ENCODE peak calls at places on chromosomes 6 and 20, in eight cellular contexts. One of them, this sample, is unnamed.

GRCh38 chr6:128452713-128453112 is 67.7 kb downstream of the PTPRK start:
- DNase-seq in dorsolateral prefrontal cortex: no peak
- DNase-seq in heart left ventricle: no peak
- DNase-seq in A549: no peak
- DNase-seq in transverse colon: no peak
- DNase-seq in brain microvascular endothelial cell: no peak
- DNase-seq in vagina: no peak
- DNase-seq in cardiac fibroblast: no peak
- DNase-seq in this sample: no peak

GRCh38 chr20:24798930-24799705 is 150.0 kb upstream of the CST7 start:
- DNase-seq in brain microvascular endothelial cell: peak; percentile 4
- DNase-seq in A549: no peak
- DNase-seq in cardiac fibroblast: no peak
- DNase-seq in transverse colon: no peak
- DNase-seq in dorsolateral prefrontal cortex: no peak
- DNase-seq in heart left ventricle: no peak
- DNase-seq in vagina: no peak
- DNase-seq in this sample: no peak

GRCh38 chr6:129679250-129679649 is 30.7 kb downstream of the ARHGAP18 start:
- DNase-seq in vagina: no peak
- DNase-seq in transverse colon: no peak
- DNase-seq in brain microvascular endothelial cell: no peak
- DNase-seq in heart left ventricle: no peak
- DNase-seq in cardiac fibroblast: no peak
- DNase-seq in A549: no peak
- DNase-seq in dorsolateral prefrontal cortex: no peak
- DNase-seq in this sample: no peak

GRCh38 chr6:85401186-85402062 is 48.5 kb upstream of the NT5E start:
- DNase-seq in A549: no peak
- DNase-seq in transverse colon: no peak
- DNase-seq in heart left ventricle: no peak
- DNase-seq in brain microvascular endothelial cell: no peak
- DNase-seq in cardiac fibroblast: no peak
- DNase-seq in dorsolateral prefrontal cortex: no peak
- DNase-seq in vagina: no peak
- DNase-seq in this sample: no peak

GRCh38 chr6:45613678-45614077 is 235.9 kb upstream of the SUPT3H start:
- DNase-seq in dorsolateral prefrontal cortex: no peak
- DNase-seq in cardiac fibroblast: peak; percentile 80
- DNase-seq in vagina: no peak
- DNase-seq in transverse colon: peak; percentile 34
- DNase-seq in heart left ventricle: no peak
- DNase-seq in A549: no peak
- DNase-seq in brain microvascular endothelial cell: peak; percentile 84
- DNase-seq in this sample: peak; percentile 67

GRCh38 chr6:165574220-165574619 is 88.8 kb downstream of the PDE10A start:
- DNase-seq in A549: no peak
- DNase-seq in cardiac fibroblast: no peak
- DNase-seq in brain microvascular endothelial cell: no peak
- DNase-seq in heart left ventricle: no peak
- DNase-seq in transverse colon: no peak
- DNase-seq in dorsolateral prefrontal cortex: no peak
- DNase-seq in vagina: no peak
- DNase-seq in this sample: no peak

GRCh38 chr20:44956410-44956809 is 3.8 kb downstream of the TOMM34 start:
- DNase-seq in vagina: no peak
- DNase-seq in heart left ventricle: no peak
- DNase-seq in brain microvascular endothelial cell: no peak
- DNase-seq in A549: no peak
- DNase-seq in transverse colon: no peak
- DNase-seq in dorsolateral prefrontal cortex: no peak
- DNase-seq in cardiac fibroblast: no peak
- DNase-seq in this sample: no peak

GRCh38 chr6:143538374-143538773 is 26.9 kb upstream of the FUCA2 start:
- DNase-seq in A549: no peak
- DNase-seq in heart left ventricle: no peak
- DNase-seq in vagina: no peak
- DNase-seq in cardiac fibroblast: no peak
- DNase-seq in transverse colon: no peak
- DNase-seq in brain microvascular endothelial cell: no peak
- DNase-seq in dorsolateral prefrontal cortex: no peak
- DNase-seq in this sample: no peak

GRCh38 chr20:24033560-24033959 is 45.0 kb upstream of the GGTLC1 start:
- DNase-seq in transverse colon: no peak
- DNase-seq in heart left ventricle: no peak
- DNase-seq in dorsolateral prefrontal cortex: no peak
- DNase-seq in cardiac fibroblast: no peak
- DNase-seq in A549: no peak
- DNase-seq in brain microvascular endothelial cell: no peak
- DNase-seq in vagina: no peak
- DNase-seq in this sample: no peak

DNA sequence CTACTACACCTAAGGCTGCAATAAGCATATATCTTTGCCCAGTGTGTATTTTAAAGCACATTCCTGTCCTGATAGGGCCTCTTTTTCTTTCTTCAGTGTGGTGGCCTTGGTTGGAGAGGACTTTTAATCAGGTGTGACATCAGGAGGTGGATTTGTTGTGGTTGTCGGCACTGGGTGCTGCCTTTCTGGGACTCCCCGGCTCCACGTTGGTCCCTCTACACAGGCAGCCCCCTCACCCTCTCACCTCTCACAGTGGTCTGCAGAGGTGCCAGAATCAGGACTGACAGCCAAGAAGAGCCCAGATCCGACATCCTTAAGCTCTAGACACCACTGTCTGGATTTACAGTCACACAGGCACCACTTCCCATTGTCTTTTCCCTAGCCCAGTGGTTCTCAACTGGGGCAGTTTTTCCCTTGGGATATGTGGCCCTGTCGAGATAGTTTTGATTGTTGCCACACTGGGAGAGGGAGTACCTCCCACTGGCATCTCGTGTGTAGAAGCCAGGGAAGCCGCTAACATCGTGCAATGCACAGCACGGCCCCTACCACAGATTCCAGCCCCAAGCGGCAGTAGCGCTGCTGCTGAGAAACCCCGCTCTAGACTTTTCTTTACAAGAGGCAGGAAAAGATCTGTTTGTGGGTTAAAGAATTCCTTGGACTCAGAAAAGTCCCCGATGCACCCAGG is 314.1 kb downstream of the QKI start:
- DNase-seq in cardiac fibroblast: no peak
- DNase-seq in A549: no peak
- DNase-seq in vagina: no peak
- DNase-seq in dorsolateral prefrontal cortex: no peak
- DNase-seq in transverse colon: no peak
- DNase-seq in heart left ventricle: no peak
- DNase-seq in brain microvascular endothelial cell: no peak
- DNase-seq in this sample: no peak
- TF ChIP-seq CTCF in cardiac fibroblast: no peak
- TF ChIP-seq CTCF in A549: no peak
- TF ChIP-seq CTCF in vagina: no peak
- TF ChIP-seq CTCF in dorsolateral prefrontal cortex: no peak
- TF ChIP-seq CTCF in transverse colon: no peak
- TF ChIP-seq CTCF in heart left ventricle: no peak
- TF ChIP-seq CTCF in brain microvascular endothelial cell: no peak
- TF ChIP-seq CTCF in this sample: no peak

GRCh38 chr20:62855120-62855519 is 6.5 kb downstream of the TCFL5 start:
- DNase-seq in transverse colon: no peak
- DNase-seq in cardiac fibroblast: no peak
- DNase-seq in heart left ventricle: no peak
- DNase-seq in dorsolateral prefrontal cortex: no peak
- DNase-seq in brain microvascular endothelial cell: no peak
- DNase-seq in vagina: no peak
- DNase-seq in A549: no peak
- DNase-seq in this sample: no peak

GRCh38 chr20:62856931-62857619 is 4.5 kb downstream of the TCFL5 start:
- DNase-seq in dorsolateral prefrontal cortex: no peak
- DNase-seq in transverse colon: no peak
- DNase-seq in heart left ventricle: no peak
- DNase-seq in vagina: no peak
- DNase-seq in A549: no peak
- DNase-seq in brain microvascular endothelial cell: no peak
- DNase-seq in cardiac fibroblast: no peak
- DNase-seq in this sample: no peak

GRCh38 chr20:62859721-62860120 is 1.9 kb downstream of the TCFL5 start:
- DNase-seq in vagina: no peak
- DNase-seq in brain microvascular endothelial cell: no peak
- DNase-seq in A549: no peak
- DNase-seq in cardiac fibroblast: no peak
- DNase-seq in dorsolateral prefrontal cortex: no peak
- DNase-seq in transverse colon: no peak
- DNase-seq in heart left ventricle: no peak
- DNase-seq in this sample: no peak

GRCh38 chr20:62860391-62860923 is 1.2 kb downstream of the TCFL5 start:
- DNase-seq in dorsolateral prefrontal cortex: peak; percentile 52
- DNase-seq in A549: no peak
- DNase-seq in brain microvascular endothelial cell: no peak
- DNase-seq in transverse colon: no peak
- DNase-seq in vagina: no peak
- DNase-seq in heart left ventricle: no peak
- DNase-seq in cardiac fibroblast: peak; percentile 56
- DNase-seq in this sample: peak; percentile 39

DNA sequence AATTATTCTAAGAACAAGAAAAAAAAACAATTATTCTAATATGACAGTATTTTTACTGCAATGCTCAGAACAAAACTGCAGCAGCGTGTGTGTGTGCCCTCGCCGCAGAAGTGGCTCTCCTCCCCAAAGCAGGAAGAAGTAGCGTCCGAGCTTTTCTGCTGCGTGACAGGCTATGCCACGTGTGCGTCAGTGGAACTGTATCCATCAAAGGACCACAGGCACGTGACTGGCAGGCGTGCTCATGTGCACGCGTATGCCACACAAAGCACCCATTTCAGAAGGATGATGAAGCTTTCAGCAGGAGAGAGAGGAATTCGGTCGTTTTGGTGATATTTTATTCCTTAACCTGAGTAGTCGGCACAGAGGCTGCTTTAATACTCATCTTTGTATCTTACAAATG is 3.6 kb downstream of the TCFL5 start:
- DNase-seq in transverse colon: no peak
- DNase-seq in vagina: no peak
- DNase-seq in brain microvascular endothelial cell: no peak
- DNase-seq in dorsolateral prefrontal cortex: peak; percentile 80
- DNase-seq in heart left ventricle: no peak
- DNase-seq in cardiac fibroblast: no peak
- DNase-seq in A549: no peak
- DNase-seq in this sample: no peak
- H3K4me3 ChIP-seq in transverse colon: no peak overlapping the region
- H3K4me3 ChIP-seq in vagina: no peak overlapping the region
- H3K4me3 ChIP-seq in brain microvascular endothelial cell: no peak overlapping the region
- H3K4me3 ChIP-seq in dorsolateral prefrontal cortex: no peak overlapping the region
- H3K4me3 ChIP-seq in heart left ventricle: no peak overlapping the region
- H3K4me3 ChIP-seq in cardiac fibroblast: no peak overlapping the region
- H3K4me3 ChIP-seq in A549: no peak overlapping the region
- H3K4me3 ChIP-seq in this sample: no peak overlapping the region

GRCh38 chr6:109381007-109381746 is 1.1 kb downstream of the CD164 start:
- DNase-seq in brain microvascular endothelial cell: no peak
- DNase-seq in dorsolateral prefrontal cortex: no peak
- DNase-seq in heart left ventricle: no peak
- DNase-seq in cardiac fibroblast: no peak
- DNase-seq in transverse colon: no peak
- DNase-seq in vagina: no peak
- DNase-seq in A549: no peak
- DNase-seq in this sample: no peak

GRCh38 chr6:109382576-109383437 is 540 bp upstream of the CD164 start:
- DNase-seq in brain microvascular endothelial cell: peak; percentile 88
- DNase-seq in heart left ventricle: peak; percentile 97
- DNase-seq in vagina: no peak
- DNase-seq in A549: peak; percentile 84
- DNase-seq in transverse colon: peak; percentile 94
- DNase-seq in dorsolateral prefrontal cortex: peak; percentile 89
- DNase-seq in cardiac fibroblast: peak; percentile 97
- DNase-seq in this sample: peak; percentile 95

GRCh38 chr6:109381747-109382575 is at the start of gene CD164:
- DNase-seq in vagina: no peak
- DNase-seq in dorsolateral prefrontal cortex: peak; percentile 92
- DNase-seq in heart left ventricle: peak; percentile 97
- DNase-seq in transverse colon: peak; percentile 94
- DNase-seq in brain microvascular endothelial cell: peak; percentile 81
- DNase-seq in A549: peak; percentile 80
- DNase-seq in cardiac fibroblast: peak; percentile 97
- DNase-seq in this sample: peak; percentile 95

GRCh38 chr6:109379706-109380105 is 2.6 kb downstream of the CD164 start:
- DNase-seq in vagina: no peak
- DNase-seq in brain microvascular endothelial cell: peak; percentile 29
- DNase-seq in transverse colon: no peak
- DNase-seq in heart left ventricle: no peak
- DNase-seq in dorsolateral prefrontal cortex: no peak
- DNase-seq in A549: no peak
- DNase-seq in cardiac fibroblast: no peak
- DNase-seq in this sample: no peak

GRCh38 chr6:109383438-109383940 is 1.2 kb upstream of the CD164 start:
- DNase-seq in brain microvascular endothelial cell: no peak
- DNase-seq in cardiac fibroblast: no peak
- DNase-seq in vagina: no peak
- DNase-seq in dorsolateral prefrontal cortex: no peak
- DNase-seq in A549: no peak
- DNase-seq in transverse colon: no peak
- DNase-seq in heart left ventricle: no peak
- DNase-seq in this sample: no peak
- TF ChIP-seq CTCF in brain microvascular endothelial cell: no peak
- TF ChIP-seq CTCF in cardiac fibroblast: no peak
- TF ChIP-seq CTCF in vagina: no peak
- TF ChIP-seq CTCF in dorsolateral prefrontal cortex: no peak
- TF ChIP-seq CTCF in A549: no peak
- TF ChIP-seq CTCF in transverse colon: no peak
- TF ChIP-seq CTCF in heart left ventricle: no peak
- TF ChIP-seq CTCF in this sample: no peak

DNA sequence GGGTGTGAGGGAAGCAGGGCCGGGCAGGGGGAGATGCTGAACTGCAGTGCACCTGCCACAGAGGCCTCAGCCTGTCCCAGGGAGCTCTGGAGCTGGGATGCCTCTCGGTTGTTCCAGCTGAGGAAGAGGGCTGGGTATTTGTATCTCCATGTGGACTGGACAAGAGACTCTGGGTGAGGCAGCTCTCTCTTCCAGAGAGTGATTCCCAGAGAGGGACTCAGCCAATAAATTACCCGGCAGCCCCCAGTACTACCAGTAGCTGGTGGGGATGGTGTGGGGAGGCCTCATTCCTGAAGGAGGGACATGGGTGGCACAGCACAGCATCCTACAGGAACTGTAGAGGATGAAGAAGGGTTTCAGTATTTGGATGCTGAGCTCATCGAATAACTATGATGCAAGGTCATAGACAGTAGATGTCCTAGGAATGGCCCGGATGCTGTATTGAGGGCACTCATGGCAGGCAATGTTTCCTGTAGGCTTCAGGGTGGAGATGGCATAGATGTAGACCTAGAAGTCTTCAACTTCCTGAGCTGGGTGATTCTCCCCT is 1.4 kb downstream of the FGD2 start:
- DNase-seq in heart left ventricle: no peak
- DNase-seq in A549: no peak
- DNase-seq in dorsolateral prefrontal cortex: no peak
- DNase-seq in brain microvascular endothelial cell: no peak
- DNase-seq in transverse colon: no peak
- DNase-seq in vagina: no peak
- DNase-seq in cardiac fibroblast: peak; percentile 26
- DNase-seq in this sample: peak; percentile 14
- H3K4me3 ChIP-seq in heart left ventricle: no peak overlapping the region
- H3K4me3 ChIP-seq in A549: no peak overlapping the region
- H3K4me3 ChIP-seq in dorsolateral prefrontal cortex: peak overlapping the region; percentile 26
- H3K4me3 ChIP-seq in brain microvascular endothelial cell: no peak overlapping the region
- H3K4me3 ChIP-seq in transverse colon: no peak overlapping the region
- H3K4me3 ChIP-seq in vagina: peak overlapping the region; percentile 4
- H3K4me3 ChIP-seq in cardiac fibroblast: no peak overlapping the region
- H3K4me3 ChIP-seq in this sample: no peak overlapping the region